ENCODE peak calls at places on chromosomes 5 and 9, in four cellular contexts. J is H9; X is effector memory CD8-positive, alpha-beta T cell; E is activated CD4-positive, alpha-beta T cell treated with anti-CD3 and anti-CD28 coated beads for 36 hours. I is an unnamed sample.

GRCh38 chr5:43661102-43661501 is 58.1 kb downstream of the NNT start:
- DNase-seq in J (no peak), X (no peak), E (peak; percentile 52), I (no peak)

GRCh38 chr5:175116466-175117048 is 327.4 kb downstream of the DRD1 start:
- DNase-seq in J (no peak), X (no peak), E (no peak), I (no peak)

GRCh38 chr9:75455444-75455921 is 367.2 kb downstream of the OSTF1 start:
- DNase-seq in J (no peak), X (no peak), E (no peak), I (no peak)

GRCh38 chr5:68839019-68839552 is 254.7 kb upstream of the SLC30A5 start:
- DNase-seq in J (no peak), X (no peak), E (no peak), I (no peak)

GRCh38 chr9:73116030-73116429 is 35.6 kb upstream of the ANXA1 start:
- DNase-seq in J (no peak), X (no peak), E (peak; percentile 40), I (no peak)

GRCh38 chr9:123260340-123260739 is 8.0 kb downstream of the STRBP start:
- DNase-seq in J (no peak), X (no peak), E (no peak), I (no peak)

GRCh38 chr5:21802869-21803490 is 1050.2 kb downstream of the CDH12 start:
- DNase-seq in J (no peak), X (no peak), E (no peak), I (no peak)

GRCh38 chr9:89915187-89915586 is 310.4 kb downstream of the GADD45G start:
- DNase-seq in J (no peak), X (no peak), E (no peak), I (no peak)

GRCh38 chr5:43514471-43514815 is 505 bp downstream of the C5orf34 start:
- DNase-seq in J (no peak), X (no peak), E (peak; percentile 71), I (no peak)

GRCh38 chr5:95984287-95984938 is 22.8 kb upstream of the ELL2 start:
- DNase-seq in J (no peak), X (no peak), E (no peak), I (no peak)

GRCh38 chr9:120714846-120715231 is 569 bp upstream of the MEGF9 start:
- DNase-seq in J (no peak), X (no peak), E (no peak), I (no peak)

GRCh38 chr9:96327694-96328352 is 25.8 kb upstream of the HSD17B3 start:
- DNase-seq in J (no peak), X (peak; percentile 53), E (peak; percentile 57), I (peak; percentile 37)

GRCh38 chr5:159208508-159209437 is 580 bp downstream of the RNF145 start:
- DNase-seq in J (peak; percentile 58), X (no peak), E (peak; percentile 45), I (no peak)

GRCh38 chr5:5492087-5492933 is 69.8 kb downstream of the ICE1 start:
- DNase-seq in J (peak; percentile 50), X (peak; percentile 45), E (peak; percentile 52), I (peak; percentile 50)

GRCh38 chr5:164277720-164278119 is 772.3 kb downstream of the MAT2B start:
- DNase-seq in J (no peak), X (no peak), E (no peak), I (no peak)

GRCh38 chr9:93324191-93324834 is 127.2 kb upstream of the FAM120A start:
- DNase-seq in J (peak; percentile 49), X (no peak), E (no peak), I (no peak)

GRCh38 chr9:132797861-132798659 is 80.0 kb downstream of the AK8 start:
- DNase-seq in J (no peak), X (no peak), E (no peak), I (no peak)

GRCh38 chr5:66738136-66738535 is 141.9 kb downstream of the MAST4 start:
- DNase-seq in J (no peak), X (no peak), E (no peak), I (no peak)

GRCh38 chr5:6551955-6552313 is 80.9 kb downstream of the NSUN2 start:
- DNase-seq in J (no peak), X (no peak), E (no peak), I (no peak)

I was measured in naive B cell.